ENCODE peak calls at places on chromosomes 16 and 17, in ten cellular contexts. One of them, this sample, is unnamed. For H3K4me1, the result is how much of the 10 kb centered on the place peaks cover.

GRCh38 chr16:57995721-57996405 is 4.6 kb downstream of the ZNF319 start:
- DNase-seq in tibial nerve: no peak
- DNase-seq in testis: no peak
- DNase-seq in right lobe of liver: no peak
- DNase-seq in ovary: no peak
- DNase-seq in breast epithelium: no peak
- DNase-seq in transverse colon: no peak
- DNase-seq in A549: no peak
- DNase-seq in heart left ventricle: no peak
- DNase-seq in endothelial cell of umbilical vein: no peak
- DNase-seq in this sample: no peak

GRCh38 chr17:49798182-49798581 is 9.7 kb downstream of the KAT7 start:
- DNase-seq in tibial nerve: no peak
- DNase-seq in testis: no peak
- DNase-seq in right lobe of liver: no peak
- DNase-seq in ovary: no peak
- DNase-seq in breast epithelium: no peak
- DNase-seq in transverse colon: no peak
- DNase-seq in A549: no peak
- DNase-seq in heart left ventricle: no peak
- DNase-seq in endothelial cell of umbilical vein: no peak
- DNase-seq in this sample: no peak

GRCh38 chr16:75506567-75506966 is 11.3 kb upstream of the CHST6 start:
- DNase-seq in tibial nerve: peak
- DNase-seq in testis: no peak
- DNase-seq in right lobe of liver: no peak
- DNase-seq in ovary: no peak
- DNase-seq in breast epithelium: no peak
- DNase-seq in transverse colon: peak
- DNase-seq in A549: peak
- DNase-seq in heart left ventricle: no peak
- DNase-seq in endothelial cell of umbilical vein: no peak
- DNase-seq in this sample: no peak

GRCh38 chr16:50266337-50267091 is at the start of gene ADCY7:
- DNase-seq in tibial nerve: no peak
- DNase-seq in testis: peak
- DNase-seq in right lobe of liver: peak
- DNase-seq in ovary: peak
- DNase-seq in breast epithelium: no peak
- DNase-seq in transverse colon: peak
- DNase-seq in A549: no peak
- DNase-seq in heart left ventricle: peak
- DNase-seq in endothelial cell of umbilical vein: peak
- DNase-seq in this sample: peak

GRCh38 chr17:69406906-69407305 is 7.6 kb upstream of the MAP2K6 start:
- DNase-seq in tibial nerve: no peak
- DNase-seq in testis: no peak
- DNase-seq in right lobe of liver: no peak
- DNase-seq in ovary: no peak
- DNase-seq in breast epithelium: no peak
- DNase-seq in transverse colon: no peak
- DNase-seq in A549: no peak
- DNase-seq in heart left ventricle: no peak
- DNase-seq in endothelial cell of umbilical vein: no peak
- DNase-seq in this sample: no peak

GRCh38 chr16:31508706-31509523 is 724 bp upstream of the RUSF1 start:
- DNase-seq in tibial nerve: no peak
- DNase-seq in testis: no peak
- DNase-seq in right lobe of liver: no peak
- DNase-seq in ovary: no peak
- DNase-seq in breast epithelium: no peak
- DNase-seq in transverse colon: no peak
- DNase-seq in A549: peak
- DNase-seq in heart left ventricle: no peak
- DNase-seq in endothelial cell of umbilical vein: no peak
- DNase-seq in this sample: no peak

GRCh38 chr17:50308666-50309065 is 34.4 kb downstream of the TMEM92 start:
- DNase-seq in tibial nerve: no peak
- DNase-seq in testis: no peak
- DNase-seq in right lobe of liver: no peak
- DNase-seq in ovary: no peak
- DNase-seq in breast epithelium: no peak
- DNase-seq in transverse colon: no peak
- DNase-seq in A549: no peak
- DNase-seq in heart left ventricle: no peak
- DNase-seq in endothelial cell of umbilical vein: no peak
- DNase-seq in this sample: no peak

GRCh38 chr16:50273888-50274770 is 7.8 kb downstream of the ADCY7 start:
- DNase-seq in tibial nerve: no peak
- DNase-seq in testis: no peak
- DNase-seq in right lobe of liver: peak
- DNase-seq in ovary: peak
- DNase-seq in breast epithelium: no peak
- DNase-seq in transverse colon: peak
- DNase-seq in A549: no peak
- DNase-seq in heart left ventricle: no peak
- DNase-seq in endothelial cell of umbilical vein: no peak
- DNase-seq in this sample: no peak

GRCh38 chr17:44004077-44004760 is at the start of gene NAGS:
- DNase-seq in tibial nerve: no peak
- DNase-seq in testis: no peak
- DNase-seq in right lobe of liver: peak
- DNase-seq in ovary: peak
- DNase-seq in breast epithelium: no peak
- DNase-seq in transverse colon: peak
- DNase-seq in A549: no peak
- DNase-seq in heart left ventricle: no peak
- DNase-seq in endothelial cell of umbilical vein: no peak
- DNase-seq in this sample: no peak

GRCh38 chr16:9134306-9134705 is 42.9 kb downstream of the HAPSTR1 start:
- DNase-seq in tibial nerve: no peak
- DNase-seq in testis: no peak
- DNase-seq in right lobe of liver: no peak
- DNase-seq in ovary: no peak
- DNase-seq in breast epithelium: no peak
- DNase-seq in transverse colon: no peak
- DNase-seq in A549: no peak
- DNase-seq in heart left ventricle: no peak
- DNase-seq in endothelial cell of umbilical vein: no peak
- DNase-seq in this sample: no peak

GRCh38 chr17:79826210-79826680 is 13.0 kb downstream of the CBX4 start:
- DNase-seq in tibial nerve: no peak
- DNase-seq in testis: no peak
- DNase-seq in right lobe of liver: no peak
- DNase-seq in ovary: no peak
- DNase-seq in breast epithelium: no peak
- DNase-seq in transverse colon: no peak
- DNase-seq in A549: no peak
- DNase-seq in heart left ventricle: peak
- DNase-seq in endothelial cell of umbilical vein: no peak
- DNase-seq in this sample: no peak

GRCh38 chr17:58331815-58332719 is 3.5 kb upstream of the TSPOAP1 start:
- DNase-seq in tibial nerve: peak
- DNase-seq in testis: peak
- DNase-seq in right lobe of liver: peak
- DNase-seq in ovary: no peak
- DNase-seq in breast epithelium: no peak
- DNase-seq in transverse colon: peak
- DNase-seq in A549: no peak
- DNase-seq in heart left ventricle: peak
- DNase-seq in endothelial cell of umbilical vein: no peak
- DNase-seq in this sample: no peak
- H3K4me3 ChIP-seq in tibial nerve: peak
- H3K4me3 ChIP-seq in testis: peak
- H3K4me3 ChIP-seq in right lobe of liver: peak
- H3K4me3 ChIP-seq in ovary: peak
- H3K4me3 ChIP-seq in breast epithelium: peak
- H3K4me3 ChIP-seq in transverse colon: peak
- H3K4me3 ChIP-seq in A549: no peak
- H3K4me3 ChIP-seq in heart left ventricle: peak
- H3K4me3 ChIP-seq in endothelial cell of umbilical vein: no peak
- H3K4me3 ChIP-seq in this sample: no peak

GRCh38 chr17:65047939-65048338 is 8.6 kb downstream of the GNA13 start:
- DNase-seq in tibial nerve: no peak
- DNase-seq in testis: no peak
- DNase-seq in right lobe of liver: no peak
- DNase-seq in ovary: no peak
- DNase-seq in breast epithelium: no peak
- DNase-seq in transverse colon: no peak
- DNase-seq in A549: no peak
- DNase-seq in heart left ventricle: no peak
- DNase-seq in endothelial cell of umbilical vein: no peak
- DNase-seq in this sample: no peak
- H3K4me1 ChIP-seq in tibial nerve: under half
- H3K4me1 ChIP-seq in testis: under half
- H3K4me1 ChIP-seq in right lobe of liver: under half
- H3K4me1 ChIP-seq in ovary: under half
- H3K4me1 ChIP-seq in breast epithelium: under half
- H3K4me1 ChIP-seq in transverse colon: under half
- H3K4me1 ChIP-seq in A549: under half
- H3K4me1 ChIP-seq in heart left ventricle: under half
- H3K4me1 ChIP-seq in endothelial cell of umbilical vein: under half
- H3K4me1 ChIP-seq in this sample: under half

GRCh38 chr16:1470543-1471251 is 4.1 kb downstream of the CLCN7 start:
- DNase-seq in tibial nerve: no peak
- DNase-seq in testis: no peak
- DNase-seq in right lobe of liver: no peak
- DNase-seq in ovary: no peak
- DNase-seq in breast epithelium: no peak
- DNase-seq in transverse colon: peak
- DNase-seq in A549: no peak
- DNase-seq in heart left ventricle: no peak
- DNase-seq in endothelial cell of umbilical vein: peak
- DNase-seq in this sample: no peak
- TF ChIP-seq POLR2A in tibial nerve: no peak
- TF ChIP-seq POLR2A in testis: no peak
- TF ChIP-seq POLR2A in right lobe of liver: no peak
- TF ChIP-seq POLR2A in ovary: no peak
- TF ChIP-seq POLR2A in breast epithelium: no peak
- TF ChIP-seq POLR2A in transverse colon: no peak
- TF ChIP-seq POLR2A in A549: no peak
- TF ChIP-seq POLR2A in heart left ventricle: no peak
- TF ChIP-seq POLR2A in endothelial cell of umbilical vein: no peak
- TF ChIP-seq POLR2A in this sample: no peak

GRCh38 chr17:78124836-78125137 is 3.8 kb downstream of the TMC6 start:
- DNase-seq in tibial nerve: no peak
- DNase-seq in testis: no peak
- DNase-seq in right lobe of liver: no peak
- DNase-seq in ovary: no peak
- DNase-seq in breast epithelium: no peak
- DNase-seq in transverse colon: no peak
- DNase-seq in A549: no peak
- DNase-seq in heart left ventricle: no peak
- DNase-seq in endothelial cell of umbilical vein: no peak
- DNase-seq in this sample: no peak
- H3K4me3 ChIP-seq in tibial nerve: no peak
- H3K4me3 ChIP-seq in testis: no peak
- H3K4me3 ChIP-seq in right lobe of liver: no peak
- H3K4me3 ChIP-seq in ovary: no peak
- H3K4me3 ChIP-seq in breast epithelium: no peak
- H3K4me3 ChIP-seq in transverse colon: no peak
- H3K4me3 ChIP-seq in A549: no peak
- H3K4me3 ChIP-seq in heart left ventricle: peak
- H3K4me3 ChIP-seq in endothelial cell of umbilical vein: no peak
- H3K4me3 ChIP-seq in this sample: no peak

GRCh38 chr17:42135664-42136653 is 13.4 kb downstream of the HSPB9 start:
- DNase-seq in tibial nerve: peak
- DNase-seq in testis: peak
- DNase-seq in right lobe of liver: peak
- DNase-seq in ovary: peak
- DNase-seq in breast epithelium: no peak
- DNase-seq in transverse colon: peak
- DNase-seq in A549: peak
- DNase-seq in heart left ventricle: peak
- DNase-seq in endothelial cell of umbilical vein: peak
- DNase-seq in this sample: no peak

GRCh38 chr17:42133461-42134041 is 10.9 kb downstream of the HSPB9 start:
- DNase-seq in tibial nerve: no peak
- DNase-seq in testis: no peak
- DNase-seq in right lobe of liver: no peak
- DNase-seq in ovary: no peak
- DNase-seq in breast epithelium: no peak
- DNase-seq in transverse colon: peak
- DNase-seq in A549: no peak
- DNase-seq in heart left ventricle: no peak
- DNase-seq in endothelial cell of umbilical vein: no peak
- DNase-seq in this sample: no peak

GRCh38 chr17:42139093-42139492 is 15.7 kb downstream of the RAB5C start:
- DNase-seq in tibial nerve: no peak
- DNase-seq in testis: no peak
- DNase-seq in right lobe of liver: no peak
- DNase-seq in ovary: no peak
- DNase-seq in breast epithelium: no peak
- DNase-seq in transverse colon: no peak
- DNase-seq in A549: no peak
- DNase-seq in heart left ventricle: no peak
- DNase-seq in endothelial cell of umbilical vein: no peak
- DNase-seq in this sample: no peak

GRCh38 chr17:42135151-42135550 is 12.5 kb downstream of the HSPB9 start:
- DNase-seq in tibial nerve: no peak
- DNase-seq in testis: no peak
- DNase-seq in right lobe of liver: no peak
- DNase-seq in ovary: no peak
- DNase-seq in breast epithelium: no peak
- DNase-seq in transverse colon: no peak
- DNase-seq in A549: no peak
- DNase-seq in heart left ventricle: no peak
- DNase-seq in endothelial cell of umbilical vein: no peak
- DNase-seq in this sample: no peak

GRCh38 chr17:42136654-42137051 is 14.0 kb downstream of the HSPB9 start:
- DNase-seq in tibial nerve: no peak
- DNase-seq in testis: no peak
- DNase-seq in right lobe of liver: no peak
- DNase-seq in ovary: no peak
- DNase-seq in breast epithelium: no peak
- DNase-seq in transverse colon: no peak
- DNase-seq in A549: no peak
- DNase-seq in heart left ventricle: no peak
- DNase-seq in endothelial cell of umbilical vein: no peak
- DNase-seq in this sample: no peak
- H3K4me1 ChIP-seq in tibial nerve: under half
- H3K4me1 ChIP-seq in testis: under half
- H3K4me1 ChIP-seq in right lobe of liver: under half
- H3K4me1 ChIP-seq in ovary: under half
- H3K4me1 ChIP-seq in breast epithelium: under half
- H3K4me1 ChIP-seq in transverse colon: half or more
- H3K4me1 ChIP-seq in A549: under half
- H3K4me1 ChIP-seq in heart left ventricle: half or more
- H3K4me1 ChIP-seq in endothelial cell of umbilical vein: half or more
- H3K4me1 ChIP-seq in this sample: under half

This sample was measured in uterus.